ENCODE peak calls at places on chromosomes 1 and 21, in five cellular contexts. B is mammary epithelial cell, C is upper lobe of right lung, U is esophagus muscularis mucosa, L is stomach. X is an unnamed sample.

GRCh38 chr1:25456502-25456901 is 25.8 kb downstream of the MACO1 start:
- DNase-seq in B (no peak), U (no peak), C (no peak), L (no peak), X (no peak)

GRCh38 chr1:230186003-230186863 is 119.2 kb downstream of the GALNT2 start:
- DNase-seq in C (peak), B (peak), U (peak), L (peak), X (peak)

GRCh38 chr21:32364387-32364786 is 28.4 kb downstream of the URB1 start:
- DNase-seq in C (no peak), L (peak), U (no peak), B (no peak), X (no peak)

GRCh38 chr1:173356211-173356762 is 120.8 kb upstream of the PRDX6 start:
- DNase-seq in U (no peak), L (no peak), C (no peak), B (peak), X (peak)

GRCh38 chr1:48697066-48697707 is 79.5 kb downstream of the BEND5 start:
- DNase-seq in C (peak), B (peak), L (peak), U (no peak), X (peak)

GRCh38 chr21:15524855-15525254 is 204.9 kb upstream of the USP25 start:
- DNase-seq in U (no peak), C (no peak), B (no peak), L (no peak), X (no peak)

GRCh38 chr1:29256979-29257804 is 20.9 kb downstream of the PTPRU start:
- DNase-seq in L (no peak), B (peak), C (peak), U (no peak), X (no peak)

GRCh38 chr1:115166531-115167091 is 77.3 kb upstream of the TSPAN2 start:
- DNase-seq in C (no peak), B (peak), L (no peak), U (peak), X (peak)

GRCh38 chr21:44910229-44911065 is 10.3 kb downstream of the ITGB2 start:
- DNase-seq in U (no peak), C (no peak), L (no peak), B (no peak), X (no peak)

GRCh38 chr1:198520524-198521254 is 19.8 kb downstream of the ATP6V1G3 start:
- DNase-seq in C (no peak), L (no peak), B (no peak), U (no peak), X (peak)

GRCh38 chr1:227300682-227301081 is 17.6 kb downstream of the CDC42BPA start:
- DNase-seq in C (no peak), U (no peak), L (no peak), B (no peak), X (peak)

GRCh38 chr1:2378956-2379732 is 12.2 kb downstream of the MORN1 start:
- DNase-seq in L (no peak), C (peak), U (no peak), B (no peak), X (no peak)

GRCh38 chr1:118982816-118983557 is 5.2 kb downstream of the TBX15 start:
- DNase-seq in B (no peak), C (no peak), L (no peak), U (no peak), X (no peak)

GRCh38 chr1:118982281-118982680 is 5.9 kb downstream of the TBX15 start:
- DNase-seq in L (no peak), B (no peak), U (no peak), C (no peak), X (no peak)

GRCh38 chr1:118984990-118985608 is 3.0 kb downstream of the TBX15 start:
- DNase-seq in U (no peak), B (no peak), L (no peak), C (no peak), X (no peak)

GRCh38 chr1:118984086-118984989 is 3.8 kb downstream of the TBX15 start:
- DNase-seq in U (no peak), L (no peak), C (no peak), B (no peak), X (no peak)

DNA sequence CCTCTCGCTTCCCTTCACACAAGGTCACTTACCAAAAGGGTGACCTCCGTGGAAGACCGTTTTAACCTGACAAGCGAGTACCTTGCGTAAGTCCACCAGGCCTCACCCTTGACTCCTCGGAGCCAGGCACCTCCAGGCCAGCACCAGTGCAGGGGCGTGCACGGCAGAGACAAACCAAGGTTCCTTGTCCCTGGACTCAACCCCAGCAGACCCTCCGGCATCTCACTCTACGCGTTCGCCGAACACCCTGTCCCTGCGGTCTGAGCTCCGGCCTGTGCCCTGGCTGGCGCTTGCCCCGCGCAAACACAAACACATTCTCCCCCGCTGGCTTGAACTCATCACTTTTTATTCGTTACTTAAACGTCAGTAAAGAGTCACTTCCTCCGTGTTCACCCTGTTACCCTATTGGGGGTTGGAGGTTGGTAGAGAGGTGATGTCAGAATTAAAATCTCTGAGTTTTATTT is 4.6 kb downstream of the TBX15 start:
- DNase-seq in U (no peak), C (no peak), B (no peak), L (no peak), X (no peak)
- H3K4me3 ChIP-seq in U (peak), C (no peak), B (no peak), L (no peak), X (no peak)

GRCh38 chr1:35449334-35450008 is 107.7 kb downstream of the KIAA0319L start:
- DNase-seq in B (peak), C (no peak), U (no peak), L (no peak), X (peak)

GRCh38 chr1:35451125-35451528 is 106.1 kb downstream of the KIAA0319L start:
- DNase-seq in C (peak), B (peak), U (peak), L (peak), X (peak)

GRCh38 chr1:35447278-35447677 is 109.9 kb downstream of the KIAA0319L start:
- DNase-seq in U (no peak), L (no peak), B (no peak), C (no peak), X (no peak)

GRCh38 chr1:35452086-35452485 is 105.1 kb downstream of the KIAA0319L start:
- DNase-seq in L (peak), C (no peak), U (no peak), B (no peak), X (peak)

DNA sequence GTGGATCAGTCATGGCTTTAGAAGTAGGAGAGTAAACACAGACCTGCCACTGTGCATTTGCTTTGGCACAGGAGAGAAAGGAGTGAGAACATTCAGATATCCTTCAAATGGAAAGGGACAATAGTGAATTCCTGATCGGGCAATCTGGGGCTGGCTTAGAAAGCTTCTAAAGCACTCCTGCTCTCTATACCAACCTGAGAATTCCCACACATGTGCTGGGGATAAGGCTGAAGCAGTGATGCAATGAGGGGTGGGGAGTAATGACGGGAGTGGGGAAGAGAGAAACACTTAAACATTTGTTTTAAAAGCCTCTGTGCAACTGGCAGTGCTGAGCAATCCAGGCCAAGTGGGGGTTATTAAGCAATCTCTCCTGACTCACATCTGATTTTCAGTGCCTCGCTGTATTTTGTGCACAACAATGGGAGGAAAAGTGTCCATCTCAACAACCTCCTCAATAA is 108.8 kb downstream of the KIAA0319L start:
- DNase-seq in B (peak), U (no peak), L (peak), C (no peak), X (peak)
- H3K4me3 ChIP-seq in B (no peak), U (no peak), L (no peak), C (no peak), X (no peak)

DNA sequence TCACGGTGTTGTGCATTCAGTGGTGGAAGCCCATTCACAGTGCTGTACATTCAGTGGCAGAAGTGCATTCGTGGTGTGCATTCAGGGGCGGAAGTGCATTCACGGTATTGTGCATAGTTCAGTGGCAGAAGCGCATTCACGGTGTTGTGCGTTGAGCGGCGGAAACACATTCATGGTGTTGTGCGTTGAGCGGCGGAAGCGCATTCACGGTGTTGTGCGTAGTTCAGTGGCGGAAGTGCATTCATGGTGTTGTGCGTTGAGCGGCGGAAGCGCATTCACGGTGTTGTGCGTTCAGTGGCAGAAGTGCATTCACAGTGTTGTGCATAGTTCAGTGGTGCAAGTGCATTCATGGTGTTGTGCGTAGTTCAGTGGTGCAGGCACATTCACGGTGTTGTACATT is 60.6 kb downstream of the PCNT start:
- DNase-seq in L (no peak), B (no peak), U (no peak), C (no peak), X (no peak)
- H3K4me3 ChIP-seq in L (no peak), B (no peak), U (no peak), C (no peak), X (no peak)

GRCh38 chr1:159853417-159853816 is 9.0 kb downstream of the VSIG8 start:
- DNase-seq in U (no peak), C (no peak), L (no peak), B (no peak), X (no peak)

GRCh38 chr1:159855709-159856108 is 6.7 kb downstream of the VSIG8 start:
- DNase-seq in C (no peak), B (no peak), U (no peak), L (no peak), X (no peak)

GRCh38 chr1:159854693-159855192 is 7.7 kb downstream of the VSIG8 start:
- DNase-seq in U (peak), L (peak), B (peak), C (peak), X (peak)

GRCh38 chr1:159856576-159856975 is 5.9 kb downstream of the VSIG8 start:
- DNase-seq in L (no peak), U (no peak), B (peak), C (no peak), X (peak)

GRCh38 chr1:159854101-159854692 is 8.3 kb downstream of the VSIG8 start:
- DNase-seq in C (peak), L (peak), U (no peak), B (no peak), X (peak)
- H3K4me3 ChIP-seq in C (peak), L (peak), U (peak), B (peak), X (peak)